ENCODE peak calls at places on chromosomes 12 and 14, in four cellular contexts. One of them, this sample, is unnamed.
A peak's percentile ranks its signal among the peaks of the same experiment; 100 is the strongest.

GRCh38 chr12:87150969-87151662 is 878.1 kb downstream of the C12orf50 start:
- DNase-seq in heart left ventricle: no peak
- DNase-seq in IMR-90: no peak
- DNase-seq in neural crest cell: no peak
- DNase-seq in this sample: no peak

GRCh38 chr12:119334459-119335170 is at the start of gene CCDC60:
- DNase-seq in IMR-90: no peak
- DNase-seq in neural crest cell: peak; percentile 65
- DNase-seq in heart left ventricle: no peak
- DNase-seq in this sample: peak; percentile 68

GRCh38 chr12:1851126-1851791 is 30.9 kb downstream of the LRTM2 start:
- DNase-seq in IMR-90: peak; percentile 56
- DNase-seq in neural crest cell: no peak
- DNase-seq in heart left ventricle: no peak
- DNase-seq in this sample: no peak

GRCh38 chr12:61452076-61452475 is 808.1 kb upstream of the USP15 start:
- DNase-seq in IMR-90: no peak
- DNase-seq in neural crest cell: no peak
- DNase-seq in heart left ventricle: no peak
- DNase-seq in this sample: no peak

GRCh38 chr14:55433880-55434804 is 6.3 kb downstream of the TBPL2 start:
- DNase-seq in IMR-90: no peak
- DNase-seq in neural crest cell: no peak
- DNase-seq in heart left ventricle: no peak
- DNase-seq in this sample: no peak

GRCh38 chr14:68857671-68858070 is 64.8 kb upstream of the ZFP36L1 start:
- DNase-seq in heart left ventricle: no peak
- DNase-seq in neural crest cell: no peak
- DNase-seq in IMR-90: no peak
- DNase-seq in this sample: no peak

GRCh38 chr12:42729532-42729895 is 140.0 kb upstream of the PRICKLE1 start:
- DNase-seq in IMR-90: no peak
- DNase-seq in heart left ventricle: no peak
- DNase-seq in neural crest cell: no peak
- DNase-seq in this sample: no peak

GRCh38 chr12:20350495-20350894 is 17.8 kb upstream of the PDE3A start:
- DNase-seq in neural crest cell: no peak
- DNase-seq in IMR-90: peak; percentile 83
- DNase-seq in heart left ventricle: no peak
- DNase-seq in this sample: no peak

GRCh38 chr14:24274101-24274543 is 2.7 kb upstream of the RABGGTA start:
- DNase-seq in IMR-90: peak; percentile 31
- DNase-seq in neural crest cell: no peak
- DNase-seq in heart left ventricle: no peak
- DNase-seq in this sample: no peak

DNA sequence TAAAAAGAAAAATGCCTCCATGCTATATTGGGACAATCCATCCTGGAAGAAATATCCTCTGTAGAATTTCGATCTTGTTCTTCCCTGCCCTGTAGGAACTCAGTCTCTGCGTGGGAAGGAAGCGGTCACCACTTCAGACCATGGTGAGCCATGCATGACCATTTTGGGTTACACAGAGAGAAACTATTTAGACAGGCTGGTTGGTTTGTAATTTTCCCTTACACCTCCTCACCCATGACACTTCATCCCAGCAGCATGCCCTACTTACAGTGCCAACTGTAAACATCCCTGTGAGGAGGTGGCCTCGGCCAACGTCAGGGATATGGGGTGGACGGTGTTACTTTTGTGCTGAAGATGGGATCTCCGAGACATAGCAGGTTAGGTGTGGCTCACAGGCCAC is 121.4 kb downstream of the SMOC1 start:
- DNase-seq in neural crest cell: no peak
- DNase-seq in heart left ventricle: no peak
- DNase-seq in IMR-90: peak; percentile 79
- DNase-seq in this sample: no peak
- TF ChIP-seq CTCF in neural crest cell: no peak
- TF ChIP-seq CTCF in heart left ventricle: no peak
- TF ChIP-seq CTCF in IMR-90: no peak
- TF ChIP-seq CTCF in this sample: no peak

GRCh38 chr14:99479903-99480855 is 480 bp downstream of the SETD3 start:
- DNase-seq in IMR-90: peak; percentile 65
- DNase-seq in heart left ventricle: peak; percentile 67
- DNase-seq in neural crest cell: peak; percentile 27
- DNase-seq in this sample: peak; percentile 58
- TF ChIP-seq CTCF in IMR-90: peak; percentile 19
- TF ChIP-seq CTCF in heart left ventricle: no peak
- TF ChIP-seq CTCF in neural crest cell: peak; percentile 21
- TF ChIP-seq CTCF in this sample: no peak

DNA sequence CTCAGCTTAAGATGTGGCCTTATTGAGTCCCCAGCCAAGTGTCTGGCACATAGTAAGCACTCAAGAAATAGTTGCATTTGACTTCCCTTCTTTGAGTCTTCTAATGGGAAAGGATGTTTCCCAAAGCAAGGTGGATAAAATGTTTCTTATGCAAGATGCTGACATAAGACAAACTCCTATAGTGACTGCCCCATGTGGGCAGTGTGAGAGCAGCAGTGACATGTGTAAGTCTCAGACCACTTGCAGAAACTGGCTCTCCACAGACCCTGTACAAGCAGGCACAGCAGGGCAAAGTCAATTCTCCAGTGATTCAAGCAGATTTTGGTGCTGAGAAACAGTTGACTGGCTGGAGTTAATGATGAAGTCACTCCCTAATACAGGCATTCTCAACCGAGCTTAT is 255.3 kb downstream of the ANO2 start:
- DNase-seq in heart left ventricle: no peak
- DNase-seq in neural crest cell: no peak
- DNase-seq in IMR-90: no peak
- DNase-seq in this sample: no peak
- TF ChIP-seq CTCF in heart left ventricle: no peak
- TF ChIP-seq CTCF in neural crest cell: peak; percentile 24
- TF ChIP-seq CTCF in IMR-90: no peak
- TF ChIP-seq CTCF in this sample: no peak

DNA sequence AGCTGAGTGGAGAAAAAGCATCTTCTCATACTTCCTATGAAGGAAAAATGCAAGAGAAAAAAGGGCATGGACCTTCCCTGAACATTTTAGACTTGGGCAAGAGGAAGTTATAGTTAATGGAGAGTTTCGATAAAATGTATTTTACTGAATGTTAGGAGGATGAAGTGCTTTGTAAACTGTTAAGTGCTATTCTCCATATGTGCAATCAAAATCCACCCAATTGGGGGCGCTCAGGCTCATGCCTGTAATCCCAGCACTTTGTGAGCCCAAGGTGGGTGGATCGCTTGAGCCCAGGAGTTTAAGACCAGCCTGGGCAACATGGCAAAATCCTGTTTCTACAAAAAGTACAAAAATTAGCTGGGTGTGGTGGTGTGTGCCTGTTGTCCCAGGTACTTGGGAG is 1.9 kb upstream of the CNPY2 start:
- DNase-seq in IMR-90: no peak
- DNase-seq in heart left ventricle: no peak
- DNase-seq in neural crest cell: no peak
- DNase-seq in this sample: no peak
- TF ChIP-seq CTCF in IMR-90: no peak
- TF ChIP-seq CTCF in heart left ventricle: no peak
- TF ChIP-seq CTCF in neural crest cell: no peak
- TF ChIP-seq CTCF in this sample: no peak

GRCh38 chr14:52422650-52423356 is 108.7 kb downstream of the PTGER2 start:
- DNase-seq in neural crest cell: no peak
- DNase-seq in IMR-90: no peak
- DNase-seq in heart left ventricle: no peak
- DNase-seq in this sample: no peak
- TF ChIP-seq CTCF in neural crest cell: no peak
- TF ChIP-seq CTCF in IMR-90: no peak
- TF ChIP-seq CTCF in heart left ventricle: no peak
- TF ChIP-seq CTCF in this sample: no peak

DNA sequence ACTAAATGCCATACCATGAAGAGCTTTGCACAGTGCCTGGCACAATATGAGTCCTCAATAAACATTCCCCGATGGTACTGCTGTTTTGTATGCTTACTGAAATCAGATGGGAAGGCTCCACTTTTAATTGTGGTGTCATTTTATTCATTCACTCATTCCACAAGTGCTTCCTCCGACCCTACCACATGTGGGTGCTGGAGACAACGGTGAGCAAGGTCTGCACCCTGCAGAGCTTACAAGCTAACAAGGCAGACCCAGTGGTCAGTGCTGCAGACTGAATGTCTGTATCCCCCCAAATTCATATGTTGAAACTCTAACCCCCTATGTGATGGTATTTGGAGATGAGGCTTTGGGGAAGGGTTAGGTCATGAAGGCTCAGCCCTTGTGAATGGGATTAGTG is 48.3 kb downstream of the RFX4 start:
- DNase-seq in neural crest cell: no peak
- DNase-seq in heart left ventricle: no peak
- DNase-seq in IMR-90: no peak
- DNase-seq in this sample: no peak
- TF ChIP-seq CTCF in neural crest cell: no peak
- TF ChIP-seq CTCF in heart left ventricle: no peak
- TF ChIP-seq CTCF in IMR-90: no peak
- TF ChIP-seq CTCF in this sample: no peak

GRCh38 chr12:100375023-100375737 is 18.3 kb downstream of the SLC17A8 start:
- DNase-seq in neural crest cell: no peak
- DNase-seq in heart left ventricle: peak; percentile 68
- DNase-seq in IMR-90: peak; percentile 16
- DNase-seq in this sample: no peak

GRCh38 chr12:100368066-100368465 is 11.2 kb downstream of the SLC17A8 start:
- DNase-seq in IMR-90: no peak
- DNase-seq in heart left ventricle: no peak
- DNase-seq in neural crest cell: no peak
- DNase-seq in this sample: no peak

GRCh38 chr12:100372846-100373245 is 16.0 kb downstream of the SLC17A8 start:
- DNase-seq in neural crest cell: no peak
- DNase-seq in IMR-90: no peak
- DNase-seq in heart left ventricle: no peak
- DNase-seq in this sample: no peak

GRCh38 chr12:100376166-100376565 is 19.3 kb downstream of the SLC17A8 start:
- DNase-seq in heart left ventricle: no peak
- DNase-seq in neural crest cell: no peak
- DNase-seq in IMR-90: no peak
- DNase-seq in this sample: no peak

DNA sequence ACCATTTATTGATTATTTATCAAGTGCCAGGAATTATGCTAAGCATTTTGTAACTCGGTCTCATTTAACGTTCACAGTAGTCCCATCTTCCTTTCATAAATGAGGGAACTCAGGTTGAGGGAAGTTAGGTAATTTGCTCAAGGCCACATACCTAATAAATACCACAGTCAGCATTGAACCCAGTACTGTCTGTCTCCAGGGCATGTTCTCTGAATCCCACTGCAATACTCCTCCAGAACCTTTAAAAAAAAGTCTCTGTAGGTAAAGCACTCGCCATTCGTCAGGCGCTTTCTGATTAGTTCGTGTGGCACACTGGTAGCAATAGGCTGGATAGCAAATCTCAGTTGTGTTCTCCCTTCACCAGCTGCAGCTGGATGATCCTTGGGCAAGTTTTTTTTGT is 14.3 kb downstream of the SLC17A8 start:
- DNase-seq in IMR-90: no peak
- DNase-seq in neural crest cell: no peak
- DNase-seq in heart left ventricle: no peak
- DNase-seq in this sample: no peak
- TF ChIP-seq CTCF in IMR-90: no peak
- TF ChIP-seq CTCF in neural crest cell: no peak
- TF ChIP-seq CTCF in heart left ventricle: no peak
- TF ChIP-seq CTCF in this sample: no peak